ENCODE peak calls at places on chromosomes 4 and X, in four cellular contexts. T, L, S and Y are unnamed samples.

GRCh38 chr4:54229631-54230478 is 762 bp downstream of the PDGFRA start:
- DNase-seq in T (no peak), L (no peak), S (no peak), Y (no peak)

GRCh38 chrX:84415155-84415554 is 87.1 kb downstream of the HDX start:
- DNase-seq in T (no peak), L (no peak), S (no peak), Y (no peak)

GRCh38 chr4:189185810-189186432 is 754.8 kb upstream of the FRG1 start:
- DNase-seq in T (no peak), L (no peak), S (no peak), Y (no peak)

GRCh38 chr4:144409525-144409924 is 236.4 kb upstream of the HHIP start:
- DNase-seq in T (no peak), L (no peak), S (no peak), Y (no peak)

GRCh38 chrX:115183980-115184379 is 5.2 kb upstream of the RBMXL3 start:
- DNase-seq in T (no peak), L (no peak), S (no peak), Y (no peak)

GRCh38 chr4:74042681-74043080 is 4.2 kb upstream of the CXCL3 start:
- DNase-seq in T (no peak), L (no peak), S (no peak), Y (no peak)

GRCh38 chrX:34875204-34875603 is 67.4 kb upstream of the FAM47B start:
- DNase-seq in T (no peak), L (no peak), S (no peak), Y (no peak)

GRCh38 chr4:56817840-56818491 is 3.5 kb downstream of the SPINK2 start:
- DNase-seq in T (no peak), L (no peak), S (no peak), Y (no peak)

GRCh38 chr4:181838253-181838652 is 404.9 kb upstream of the TENM3 start:
- DNase-seq in T (no peak), L (no peak), S (no peak), Y (no peak)

GRCh38 chr4:53189011-53189410 is 176.8 kb downstream of the SCFD2 start:
- DNase-seq in T (no peak), L (no peak), S (no peak), Y (no peak)

GRCh38 chrX:24619647-24620046 is 27.5 kb downstream of the PCYT1B start:
- DNase-seq in T (no peak), L (peak; percentile 36), S (peak; percentile 12), Y (no peak)

GRCh38 chrX:14753436-14753835 is 119.4 kb downstream of the FANCB start:
- DNase-seq in T (no peak), L (no peak), S (no peak), Y (no peak)

GRCh38 chr4:189021831-189022230 is 882.6 kb downstream of the TRIML1 start:
- DNase-seq in T (no peak), L (no peak), S (no peak), Y (no peak)

GRCh38 chrX:133568109-133568508 is 152.8 kb upstream of the GPC4 start:
- DNase-seq in T (no peak), L (no peak), S (no peak), Y (no peak)

GRCh38 chr4:189519189-189519588 is 421.5 kb upstream of the FRG1 start:
- DNase-seq in T (no peak), L (no peak), S (no peak), Y (no peak)

GRCh38 chr4:77072195-77072753 is 3.5 kb downstream of the CCNI start:
- DNase-seq in T (no peak), L (peak; percentile 2), S (no peak), Y (no peak)

GRCh38 chrX:102975016-102975415 is 37.9 kb downstream of the RAB40AL start:
- DNase-seq in T (no peak), L (no peak), S (no peak), Y (no peak)

GRCh38 chr4:74056114-74056857 is 17.8 kb upstream of the CXCL3 start:
- DNase-seq in T (peak; percentile 67), L (no peak), S (no peak), Y (peak; percentile 76)

DNA sequence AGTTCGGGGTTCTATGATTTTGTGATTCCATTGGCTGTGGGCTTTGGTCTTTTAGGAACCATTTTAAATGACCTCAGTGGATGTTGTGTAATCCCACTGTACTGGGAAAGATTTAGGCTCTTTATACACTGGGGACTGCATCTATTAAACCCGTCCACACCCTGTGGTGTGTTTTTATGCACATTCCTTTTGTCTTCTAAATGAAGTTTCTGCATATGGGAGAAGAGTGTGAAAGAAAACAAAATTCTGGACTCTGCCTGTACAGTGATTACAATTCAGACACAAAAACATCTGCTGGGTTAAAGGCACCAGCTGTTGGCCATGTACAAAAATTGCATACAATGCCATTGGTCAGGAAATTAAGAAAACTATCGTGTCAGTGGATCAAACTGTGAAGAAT is 570.8 kb downstream of the SPRY1 start:
- DNase-seq in T (no peak), L (no peak), S (no peak), Y (no peak)
- TF ChIP-seq SP1 in T (no peak), L (no peak), S (no peak), Y (no peak)

GRCh38 chr4:161680146-161680545 is 483.7 kb downstream of the FSTL5 start:
- DNase-seq in T (no peak), L (no peak), S (no peak), Y (no peak)
- TF ChIP-seq SP1 in T (no peak), L (no peak), S (no peak), Y (no peak)

GRCh38 chr4:80186666-80187065 is 10.6 kb upstream of the PRDM8 start:
- DNase-seq in T (no peak), L (no peak), S (no peak), Y (no peak)
- TF ChIP-seq SP1 in T (no peak), L (no peak), S (no peak), Y (no peak)

GRCh38 chrX:134990475-134991473 is at the start of gene SMIM10:
- DNase-seq in T (peak; percentile 84), L (no peak), S (peak; percentile 80), Y (no peak)
- TF ChIP-seq SP1 in T (no peak), L (no peak), S (no peak), Y (no peak)

DNA sequence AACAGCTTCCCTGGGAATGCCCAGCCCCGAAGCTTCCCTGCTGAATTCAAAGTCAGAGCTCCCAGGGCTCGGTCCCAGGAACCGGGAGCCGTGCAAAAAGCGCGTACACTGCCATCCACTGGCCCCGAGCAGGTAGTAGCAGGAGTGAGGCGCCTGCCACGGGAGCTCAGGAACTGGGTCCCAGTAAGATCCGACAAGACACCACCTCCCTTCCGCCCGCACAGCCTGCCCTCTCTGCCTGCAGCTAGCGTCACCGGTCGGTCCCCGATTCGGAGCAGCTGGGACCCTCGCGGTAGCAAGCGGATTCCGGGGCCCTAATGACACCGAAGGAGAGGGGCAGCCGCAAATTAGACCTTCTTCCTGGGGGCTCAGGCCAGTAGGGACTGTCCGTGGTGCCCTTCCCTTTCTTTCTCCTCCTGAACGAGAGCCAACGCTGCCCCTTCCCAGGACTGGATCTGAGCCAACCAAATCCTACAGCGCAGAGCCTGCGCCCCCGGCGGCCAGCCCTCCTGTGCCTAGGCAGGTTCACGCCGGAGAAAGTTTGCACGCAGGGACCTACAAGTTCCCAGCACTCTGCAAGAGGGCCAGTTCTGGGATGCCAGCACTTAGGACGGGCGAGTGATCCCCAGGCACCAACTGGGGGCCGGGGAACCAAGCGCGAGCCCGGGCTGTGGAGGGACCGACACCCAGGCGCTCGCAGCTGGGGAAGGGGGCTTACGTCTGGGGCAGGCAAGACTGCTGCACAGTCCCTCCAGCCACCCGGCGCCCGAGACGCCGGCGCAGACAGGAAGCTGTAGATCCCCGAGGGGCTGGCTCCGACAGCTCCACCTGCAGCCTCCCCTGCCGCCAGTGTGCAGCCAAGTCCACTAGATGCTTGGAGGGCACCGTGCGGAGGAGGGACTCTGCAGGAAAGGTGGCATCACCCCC is 949 bp downstream of the CORIN start:
- DNase-seq in T (peak; percentile 52), L (peak; percentile 76), S (peak; percentile 73), Y (no peak)
- TF ChIP-seq SP1 in T (no peak), L (no peak), S (no peak), Y (no peak)

GRCh38 chrX:136963973-136964372 is 69.8 kb downstream of the GPR101 start:
- DNase-seq in T (no peak), L (no peak), S (no peak), Y (no peak)

GRCh38 chrX:136961594-136962135 is 72.1 kb downstream of the GPR101 start:
- DNase-seq in T (no peak), L (no peak), S (no peak), Y (no peak)
- TF ChIP-seq SP1 in T (no peak), L (no peak), S (no peak), Y (no peak)

GRCh38 chr4:153579410-153579809 is 104.7 kb upstream of the TLR2 start:
- DNase-seq in T (no peak), L (no peak), S (no peak), Y (no peak)
- TF ChIP-seq SP1 in T (no peak), L (no peak), S (no peak), Y (no peak)

DNA sequence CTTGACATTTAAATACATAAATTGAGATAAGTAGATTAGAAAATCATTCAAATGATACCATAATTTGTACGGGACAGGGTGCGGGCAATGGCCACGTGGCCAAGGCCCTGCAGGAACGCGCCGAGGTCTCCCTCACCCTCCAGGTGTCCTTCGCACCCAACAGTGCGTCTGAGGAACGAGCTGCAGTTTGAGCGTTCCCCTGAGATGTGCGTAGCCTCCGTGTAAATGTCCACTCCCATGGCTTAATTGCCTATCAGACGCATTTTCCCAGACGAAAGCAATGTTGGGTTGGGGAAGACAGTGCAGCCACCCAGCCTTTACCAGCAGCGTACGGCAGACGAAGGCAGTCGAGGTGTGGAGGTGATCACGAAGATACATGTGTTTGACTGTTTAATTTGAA is 56.4 kb downstream of the CPLX1 start:
- DNase-seq in T (no peak), L (no peak), S (no peak), Y (no peak)
- TF ChIP-seq SP1 in T (no peak), L (no peak), S (no peak), Y (no peak)

GRCh38 chr4:45437381-45437780 is 686.5 kb downstream of the GABRG1 start:
- DNase-seq in T (no peak), L (no peak), S (no peak), Y (no peak)

GRCh38 chr4:45438047-45438446 is 685.8 kb downstream of the GABRG1 start:
- DNase-seq in T (no peak), L (no peak), S (no peak), Y (no peak)

GRCh38 chr4:45442466-45442865 is 681.4 kb downstream of the GABRG1 start:
- DNase-seq in T (no peak), L (no peak), S (peak; percentile 3), Y (no peak)
- TF ChIP-seq SP1 in T (no peak), L (no peak), S (no peak), Y (no peak)

DNA sequence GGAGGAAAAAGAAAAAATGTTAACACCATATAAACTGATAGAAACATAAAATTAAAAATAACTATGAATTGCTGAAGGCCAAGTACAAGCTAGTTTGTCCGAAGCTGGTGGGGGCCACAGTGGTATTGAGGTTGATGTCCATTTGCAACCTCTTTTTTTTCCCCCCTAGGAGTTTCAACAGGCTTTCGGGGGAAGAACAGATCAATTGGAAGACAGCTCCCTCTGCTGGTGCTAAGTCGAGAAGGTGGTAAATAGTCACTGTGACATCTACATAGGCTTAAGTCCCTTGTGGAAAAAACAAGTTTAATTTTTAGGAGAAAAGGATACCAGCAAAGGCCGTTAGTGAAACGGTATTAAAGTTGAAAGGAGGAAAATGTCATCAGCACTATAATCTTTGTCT is 115.7 kb upstream of the ZXDA start:
- DNase-seq in T (peak; percentile 5), L (peak; percentile 17), S (peak; percentile 8), Y (peak; percentile 26)
- TF ChIP-seq SP1 in T (no peak), L (no peak), S (no peak), Y (no peak)